ENCODE peak calls at places on chromosomes 6 and 20, in six cellular contexts. E is right cardiac atrium, S is MM.1S, O is left ventricle myocardium inferior, D is PC-9, I is cardiac muscle cell. Z is an unnamed sample.

GRCh38 chr6:37126554-37126906 is 43.4 kb upstream of the PIM1 start:
- DNase-seq in E (no peak), S (no peak), O (no peak), D (no peak), I (peak; percentile 76), Z (no peak)

GRCh38 chr6:68718379-68719073 is 83.4 kb downstream of the ADGRB3 start:
- DNase-seq in E (no peak), S (no peak), O (no peak), D (no peak), I (no peak), Z (no peak)

GRCh38 chr6:74368746-74369145 is 672.7 kb downstream of the CD109 start:
- DNase-seq in E (no peak), S (no peak), O (no peak), D (no peak), I (no peak), Z (no peak)

GRCh38 chr6:165636415-165637048 is 26.5 kb downstream of the PDE10A start:
- DNase-seq in E (no peak), S (no peak), O (no peak), D (no peak), I (peak; percentile 43), Z (no peak)

GRCh38 chr6:169176361-169176991 is 77.2 kb downstream of the THBS2 start:
- DNase-seq in E (no peak), S (no peak), O (no peak), D (no peak), I (no peak), Z (no peak)

GRCh38 chr6:150876598-150876997 is 11.1 kb downstream of the MTHFD1L start:
- DNase-seq in E (peak; percentile 76), S (no peak), O (peak; percentile 63), D (no peak), I (no peak), Z (no peak)

GRCh38 chr6:131787079-131787478 is 20.7 kb upstream of the ENPP1 start:
- DNase-seq in E (no peak), S (no peak), O (no peak), D (no peak), I (no peak), Z (no peak)

GRCh38 chr6:75334266-75335040 is 49.9 kb upstream of the TMEM30A start:
- DNase-seq in E (no peak), S (no peak), O (no peak), D (no peak), I (peak; percentile 30), Z (no peak)

GRCh38 chr6:112701201-112701600 is 354.1 kb downstream of the RFPL4B start:
- DNase-seq in E (peak; percentile 61), S (no peak), O (no peak), D (no peak), I (peak; percentile 36), Z (no peak)

GRCh38 chr6:116398366-116399005 is 27.7 kb downstream of the DSE start:
- DNase-seq in E (no peak), S (no peak), O (no peak), D (peak; percentile 85), I (no peak), Z (no peak)

GRCh38 chr20:61757678-61758555 is 307.8 kb downstream of the TAF4 start:
- DNase-seq in E (no peak), S (no peak), O (no peak), D (peak; percentile 25), I (no peak), Z (no peak)

GRCh38 chr6:43052842-43053544 is 658 bp downstream of the CUL7 start:
- DNase-seq in E (peak; percentile 62), S (no peak), O (no peak), D (no peak), I (peak; percentile 34), Z (no peak)

GRCh38 chr20:1001981-1002681 is at the start of gene RSPO4:
- DNase-seq in E (no peak), S (no peak), O (no peak), D (no peak), I (peak; percentile 43), Z (no peak)

GRCh38 chr6:31299947-31300346 is 28.1 kb upstream of the HLA-C start:
- DNase-seq in E (no peak), S (no peak), O (no peak), D (no peak), I (no peak), Z (no peak)

GRCh38 chr6:27383011-27383410 is 5.5 kb upstream of the ZNF391 start:
- DNase-seq in E (no peak), S (no peak), O (no peak), D (no peak), I (no peak), Z (no peak)

GRCh38 chr20:49349678-49350077 is 71.8 kb upstream of the ZNFX1 start:
- DNase-seq in E (no peak), S (no peak), O (no peak), D (no peak), I (no peak), Z (no peak)

GRCh38 chr20:53736122-53736756 is 142.6 kb upstream of the ZNF217 start:
- DNase-seq in E (no peak), S (no peak), O (no peak), D (peak; percentile 94), I (peak; percentile 40), Z (no peak)

GRCh38 chr6:146914563-146915483 is 289.4 kb upstream of the STXBP5 start:
- DNase-seq in E (no peak), S (no peak), O (no peak), D (peak; percentile 89), I (no peak), Z (no peak)

GRCh38 chr6:111566873-111567517 is 38.7 kb downstream of the TRAF3IP2 start:
- DNase-seq in E (peak; percentile 50), S (no peak), O (no peak), D (no peak), I (no peak), Z (peak; percentile 25)

GRCh38 chr6:106160189-106160588 is 74.1 kb downstream of the PRDM1 start:
- DNase-seq in E (no peak), S (peak; percentile 3), O (no peak), D (no peak), I (no peak), Z (no peak)

GRCh38 chr20:38649275-38649891 is 47.8 kb downstream of the ARHGAP40 start:
- DNase-seq in E (no peak), S (no peak), O (no peak), D (no peak), I (peak; percentile 65), Z (no peak)

GRCh38 chr20:43938932-43939761 is 24.5 kb downstream of the TOX2 start:
- DNase-seq in E (peak; percentile 77), S (peak; percentile 5), O (peak; percentile 42), D (peak; percentile 99), I (no peak), Z (no peak)

GRCh38 chr6:151179321-151179720 is 60.4 kb upstream of the AKAP12 start:
- DNase-seq in E (no peak), S (no peak), O (no peak), D (no peak), I (no peak), Z (no peak)

DNA sequence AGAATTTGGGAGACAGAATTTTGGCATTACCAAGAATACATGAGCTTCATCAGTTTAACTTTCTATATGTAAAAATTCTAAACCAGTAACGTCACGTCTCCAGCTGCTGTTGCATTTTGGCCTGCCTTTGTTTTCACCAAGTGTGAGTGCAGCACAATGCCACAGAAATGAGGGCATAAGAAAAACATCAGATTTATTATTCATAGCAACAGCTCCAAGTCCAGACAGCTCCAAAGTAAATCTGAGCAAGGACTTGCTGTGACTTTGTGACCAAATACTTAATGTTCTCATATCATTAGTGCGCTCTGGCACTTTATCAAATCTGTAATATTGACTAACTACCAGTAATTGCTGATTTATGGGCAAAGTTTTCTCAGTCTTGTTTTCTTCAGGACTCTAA is 11.0 kb upstream of the FBXL4 start:
- DNase-seq in E (no peak), S (no peak), O (no peak), D (no peak), I (no peak), Z (no peak)
- H3K27ac ChIP-seq in E (no peak overlapping the region), S (no peak overlapping the region), O (no peak overlapping the region), D (no peak overlapping the region), I (no peak overlapping the region), Z (no peak overlapping the region)

DNA sequence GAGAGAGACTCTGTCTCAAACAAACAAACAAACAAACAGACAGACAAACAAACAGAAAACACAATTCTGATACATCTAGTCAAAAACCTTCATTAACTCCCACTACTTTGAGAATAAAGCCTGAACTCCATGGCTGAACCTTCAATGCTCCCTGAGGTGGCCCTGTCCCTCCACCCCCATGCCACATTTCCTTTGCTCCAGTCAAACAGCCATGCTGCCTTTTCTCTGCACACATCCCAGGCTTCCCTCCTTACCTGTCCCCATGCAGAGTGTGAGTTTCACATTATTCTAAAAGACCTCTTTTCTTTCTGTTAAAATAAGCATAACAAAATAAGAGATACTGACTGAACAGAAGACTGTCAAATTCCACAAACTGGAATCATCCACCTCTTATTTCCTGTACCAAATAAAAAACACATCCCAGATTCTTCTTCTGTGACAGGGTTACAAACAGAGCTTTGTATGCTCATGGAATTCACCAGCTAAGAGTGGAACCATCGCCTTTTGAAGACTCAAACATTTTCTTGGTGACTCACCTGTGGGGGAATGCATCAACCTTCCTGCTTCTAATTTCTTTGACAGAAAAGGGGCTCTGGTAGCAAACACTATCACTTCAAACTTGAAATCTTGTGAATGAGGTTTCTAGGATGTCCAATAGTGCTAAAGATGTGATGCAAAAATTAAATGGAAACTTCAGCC is 71.0 kb upstream of the SLC22A16 start:
- DNase-seq in E (no peak), S (no peak), O (no peak), D (peak; percentile 90), I (no peak), Z (no peak)
- H3K27ac ChIP-seq in E (no peak overlapping the region), S (no peak overlapping the region), O (no peak overlapping the region), D (peak overlapping the region; percentile 64), I (no peak overlapping the region), Z (peak overlapping the region; percentile 99)

DNA sequence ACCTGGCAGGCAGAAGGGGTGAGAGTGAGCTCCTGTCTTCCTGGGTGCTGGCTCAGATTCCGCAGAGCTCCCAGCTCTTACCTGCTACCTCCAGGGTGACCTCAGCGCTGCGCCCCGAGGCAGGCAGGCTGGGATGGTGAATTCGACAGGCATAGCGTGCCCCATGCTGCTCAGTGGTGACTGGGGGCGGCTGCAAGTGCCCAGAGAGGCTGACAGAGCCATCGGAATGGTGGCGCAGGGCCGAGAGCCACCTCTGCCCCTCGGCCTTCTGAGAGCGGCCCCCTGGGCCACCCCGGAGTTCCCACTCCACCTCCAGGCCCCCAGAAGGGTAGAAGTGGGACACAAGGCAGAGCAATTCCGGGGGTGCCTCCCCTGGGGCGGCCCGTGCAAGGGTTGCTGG is 5.5 kb upstream of the RGL2 start:
- DNase-seq in E (peak; percentile 59), S (no peak), O (no peak), D (no peak), I (no peak), Z (no peak)
- H3K27ac ChIP-seq in E (no peak overlapping the region), S (no peak overlapping the region), O (no peak overlapping the region), D (no peak overlapping the region), I (no peak overlapping the region), Z (no peak overlapping the region)

DNA sequence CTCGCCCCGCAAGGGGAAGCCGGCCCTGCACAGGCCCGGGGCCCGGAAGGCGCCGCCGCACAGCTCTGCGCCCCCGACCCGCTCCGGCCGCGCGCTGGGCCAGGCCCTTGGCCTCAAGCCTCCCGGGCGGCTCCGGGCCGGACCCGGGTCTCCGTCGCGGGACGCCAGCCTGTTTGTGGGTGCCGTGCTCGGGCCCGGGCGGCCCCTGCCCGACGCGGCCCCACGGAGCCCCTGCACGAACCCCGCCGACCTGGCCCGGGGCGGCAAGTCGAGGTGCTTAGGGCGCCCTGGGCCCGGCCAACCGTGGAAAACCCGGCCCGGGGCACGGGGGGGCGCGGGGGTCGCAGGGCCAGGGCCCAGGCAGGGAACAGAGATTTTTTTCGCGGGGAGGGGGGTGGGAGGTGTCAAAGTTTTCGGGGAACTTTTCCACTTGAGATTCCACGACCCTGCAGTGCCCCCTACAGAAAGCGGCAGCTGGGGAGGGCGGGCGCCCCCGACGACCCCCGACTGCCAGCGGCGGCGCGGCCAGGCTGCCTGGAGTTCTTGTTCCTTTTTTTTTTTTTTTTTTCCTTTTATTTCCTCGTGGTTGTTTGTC is 805 bp upstream of the STX16 start:
- DNase-seq in E (peak; percentile 75), S (no peak), O (peak; percentile 29), D (no peak), I (peak; percentile 41), Z (no peak)
- H3K27ac ChIP-seq in E (peak overlapping the region; percentile 93), S (no peak overlapping the region), O (peak overlapping the region; percentile 97), D (peak overlapping the region; percentile 77), I (no peak overlapping the region), Z (peak overlapping the region; percentile 92)